ENCODE peak calls at places on chromosome 11, in ten cellular contexts. W, Y, R, S, B, E, O, F, L and Q are unnamed samples.

GRCh38 chr11:66443602-66444001 is 5.0 kb upstream of the MRPL11 start:
- DNase-seq in S (no peak), O (peak), R (no peak), Y (no peak), W (peak), B (no peak), F (no peak), L (no peak), E (no peak), Q (no peak)

GRCh38 chr11:19597876-19598275 is 114.8 kb upstream of the NAV2 start:
- DNase-seq in S (no peak), O (peak), B (peak), Y (no peak), W (no peak), L (peak), F (no peak), E (no peak), R (no peak), Q (no peak)

GRCh38 chr11:68408512-68408911 is 52.0 kb upstream of the PPP6R3 start:
- DNase-seq in W (no peak), F (no peak), Y (no peak), O (no peak), B (no peak), R (no peak), E (no peak), S (no peak), L (no peak), Q (no peak)

GRCh38 chr11:121591405-121592033 is 138.8 kb upstream of the SORL1-AS1 start:
- DNase-seq in S (peak), Y (peak), R (peak), F (peak), L (no peak), O (peak), W (peak), B (peak), E (peak), Q (peak)

GRCh38 chr11:69726481-69726880 is 22.7 kb upstream of the FGF19 start:
- DNase-seq in F (no peak), W (no peak), S (no peak), E (no peak), B (no peak), L (no peak), O (no peak), R (no peak), Y (no peak), Q (no peak)

GRCh38 chr11:88402192-88402715 is 64.7 kb upstream of the CTSC start:
- DNase-seq in O (peak), E (no peak), B (peak), W (peak), S (no peak), Y (no peak), F (no peak), R (peak), L (no peak), Q (no peak)

GRCh38 chr11:107849791-107850190 is 8.8 kb downstream of the SLC35F2 start:
- DNase-seq in R (no peak), E (no peak), Y (no peak), L (no peak), W (no peak), F (no peak), S (no peak), O (no peak), B (peak), Q (no peak)

GRCh38 chr11:111185259-111185658 is 60.3 kb upstream of the POU2AF2 start:
- DNase-seq in L (no peak), W (no peak), S (no peak), B (no peak), E (no peak), F (no peak), Y (no peak), O (peak), R (no peak), Q (no peak)